ENCODE peak calls at places on chromosomes 7 and 10, in four cellular contexts. M is HepG2, S is K562, F is GM12878. Q is an unnamed sample.

GRCh38 chr10:71064413-71065118 is 147.8 kb upstream of the UNC5B start:
- DNase-seq in M (peak), F (no peak), S (no peak), Q (no peak)

GRCh38 chr10:3848768-3849643 is 64.0 kb upstream of the KLF6 start:
- DNase-seq in M (no peak), S (no peak), F (no peak), Q (no peak)

GRCh38 chr7:23230586-23231195 is 15.9 kb upstream of the GPNMB start:
- DNase-seq in F (no peak), S (no peak), M (no peak), Q (no peak)

GRCh38 chr7:132991615-132992587 is 90.0 kb downstream of the CHCHD3 start:
- DNase-seq in M (no peak), F (no peak), S (no peak), Q (peak)

GRCh38 chr10:126729314-126729871 is 58.9 kb upstream of the C10orf90 start:
- DNase-seq in M (no peak), F (no peak), S (no peak), Q (no peak)

GRCh38 chr7:100369105-100369504 is 4.2 kb upstream of the PILRA start:
- DNase-seq in F (peak), S (no peak), M (no peak), Q (no peak)

GRCh38 chr7:45456747-45457146 is 117.4 kb upstream of the ADCY1 start:
- DNase-seq in M (no peak), F (no peak), S (no peak), Q (no peak)

GRCh38 chr10:124315599-124316270 is 103.0 kb downstream of the OAT start:
- DNase-seq in S (no peak), M (no peak), F (no peak), Q (no peak)

GRCh38 chr10:21495002-21495685 is 30.3 kb downstream of the SKIDA1 start:
- DNase-seq in M (peak), F (no peak), S (no peak), Q (peak)

GRCh38 chr10:7438196-7438986 is 27.6 kb upstream of the SFMBT2 start:
- DNase-seq in M (no peak), S (no peak), F (no peak), Q (peak)

GRCh38 chr7:129298268-129298893 is 73.6 kb downstream of the AHCYL2 start:
- DNase-seq in S (peak), M (peak), F (no peak), Q (peak)

GRCh38 chr7:116802784-116803183 is 59.6 kb upstream of the CAPZA2 start:
- DNase-seq in M (peak), F (no peak), S (peak), Q (peak)

GRCh38 chr7:2953588-2954407 is 89.9 kb downstream of the CARD11 start:
- DNase-seq in M (no peak), S (no peak), F (no peak), Q (no peak)

GRCh38 chr7:17015575-17015974 is 133.8 kb upstream of the AGR3 start:
- DNase-seq in S (no peak), M (peak), F (no peak), Q (no peak)

GRCh38 chr10:5484205-5484604 is 15.2 kb downstream of the CALML5 start:
- DNase-seq in F (no peak), S (no peak), M (no peak), Q (no peak)

GRCh38 chr7:5591547-5591899 is 167.9 kb upstream of the TNRC18 start:
- DNase-seq in S (peak), M (peak), F (no peak), Q (peak)

GRCh38 chr7:25240896-25241295 is 12.6 kb upstream of the NPVF start:
- DNase-seq in S (no peak), M (no peak), F (no peak), Q (no peak)

GRCh38 chr10:62710182-62710581 is 94.3 kb upstream of the ADO start:
- DNase-seq in M (no peak), S (no peak), F (no peak), Q (no peak)

GRCh38 chr10:18713077-18713476 is 53.8 kb downstream of the ARL5B start:
- DNase-seq in M (peak), F (no peak), S (no peak), Q (no peak)

GRCh38 chr7:66683770-66684123 is 55.1 kb downstream of the KCTD7 start:
- DNase-seq in F (no peak), S (no peak), M (no peak), Q (no peak)

GRCh38 chr10:27995311-27995710 is 3.6 kb downstream of the ODAD2 start:
- DNase-seq in M (no peak), F (no peak), S (no peak), Q (no peak)

GRCh38 chr10:102118867-102119266 is 1.3 kb downstream of the LDB1 start:
- DNase-seq in S (no peak), F (no peak), M (no peak), Q (no peak)

GRCh38 chr7:152173372-152174070 is 148.0 kb downstream of the GALNT11 start:
- DNase-seq in F (no peak), M (no peak), S (no peak), Q (no peak)

GRCh38 chr7:94223375-94224084 is 171.2 kb upstream of the COL1A2 start:
- DNase-seq in F (no peak), S (no peak), M (no peak), Q (no peak)

GRCh38 chr10:65204999-65205398 is 1683.8 kb downstream of the REEP3 start:
- DNase-seq in S (no peak), M (no peak), F (no peak), Q (no peak)

GRCh38 chr7:158192184-158192835 is 395.3 kb downstream of the PTPRN2 start:
- DNase-seq in M (no peak), S (no peak), F (no peak), Q (no peak)

GRCh38 chr10:77501152-77501845 is 136.3 kb downstream of the KCNMA1 start:
- DNase-seq in S (no peak), F (no peak), M (no peak), Q (no peak)

GRCh38 chr7:78260826-78261225 is 462.3 kb downstream of the PHTF2 start:
- DNase-seq in F (no peak), M (no peak), S (no peak), Q (no peak)

GRCh38 chr7:150971242-150972048 is 6.7 kb downstream of the KCNH2 start:
- DNase-seq in F (no peak), S (peak), M (no peak), Q (peak)

GRCh38 chr10:87089746-87090145 is 4.9 kb downstream of the GLUD1 start:
- DNase-seq in M (no peak), S (no peak), F (no peak), Q (no peak)
- TF ChIP-seq FOXM1 in M (no peak), S (no peak), F (no peak), Q (no peak)

GRCh38 chr10:116848032-116848911 is 1.0 kb upstream of the ENO4 start:
- DNase-seq in F (peak), S (no peak), M (no peak), Q (no peak)

GRCh38 chr10:116852246-116852645 is 2.9 kb downstream of the ENO4 start:
- DNase-seq in F (no peak), S (no peak), M (no peak), Q (no peak)

GRCh38 chr10:116850058-116850611 is 836 bp downstream of the ENO4 start:
- DNase-seq in M (no peak), F (no peak), S (no peak), Q (no peak)

GRCh38 chr10:116848912-116849270 is 408 bp upstream of the ENO4 start:
- DNase-seq in S (no peak), M (no peak), F (no peak), Q (no peak)

GRCh38 chr10:116849271-116850057 is at the start of gene ENO4:
- DNase-seq in S (no peak), M (peak), F (peak), Q (peak)
- TF ChIP-seq ZBTB33 in S (no peak), M (no peak), F (no peak), Q (peak)

GRCh38 chr10:78805176-78805575 is 263.6 kb upstream of the ZMIZ1 start:
- DNase-seq in M (no peak), F (no peak), S (no peak), Q (peak)
- TF ChIP-seq FOXM1 in M (no peak), F (no peak), S (no peak), Q (peak)

DNA sequence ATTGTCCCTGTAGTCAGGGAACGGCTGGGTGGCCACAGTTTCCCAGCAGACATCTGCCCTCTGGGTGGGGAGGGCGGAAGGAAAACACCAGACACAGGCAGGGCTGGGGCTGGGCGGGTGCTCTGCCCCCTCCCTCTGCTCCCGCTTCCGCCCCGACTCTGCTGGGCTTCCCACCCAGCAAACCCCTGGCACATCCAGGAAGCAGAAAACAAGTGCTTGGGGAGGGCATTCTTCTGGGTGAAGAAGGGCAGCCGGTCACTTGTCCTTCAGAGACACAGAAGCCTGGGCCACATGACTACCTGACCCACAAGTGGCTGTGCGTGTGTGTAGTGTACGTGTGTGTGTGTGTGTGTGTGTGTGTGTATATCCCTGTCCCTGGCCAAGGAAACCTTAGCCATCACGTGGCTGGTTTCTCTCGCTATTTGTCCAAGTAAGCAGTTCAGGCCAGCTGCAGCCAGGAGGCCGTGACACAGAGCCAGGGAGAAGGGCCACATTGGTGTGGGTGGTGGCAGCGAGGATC is 77.9 kb downstream of the ZMIZ1 start:
- DNase-seq in S (no peak), M (no peak), F (no peak), Q (no peak)
- TF ChIP-seq ZBTB33 in S (no peak), M (no peak), F (no peak), Q (no peak)

GRCh38 chr7:47225387-47226170 is 356.3 kb downstream of the TNS3 start:
- DNase-seq in M (no peak), S (no peak), F (no peak), Q (no peak)
- TF ChIP-seq FOXM1 in M (no peak), S (no peak), F (no peak), Q (no peak)

GRCh38 chr10:133324198-133324792 is 12.4 kb downstream of the CALY start:
- DNase-seq in F (no peak), S (peak), M (peak), Q (peak)
- TF ChIP-seq ZBTB33 in F (no peak), S (no peak), M (no peak), Q (no peak)

GRCh38 chr7:121479466-121479865 is 83.4 kb upstream of the FAM3C start:
- DNase-seq in F (no peak), S (no peak), M (no peak), Q (no peak)

GRCh38 chr7:121475806-121476205 is 79.7 kb upstream of the FAM3C start:
- DNase-seq in F (no peak), M (peak), S (no peak), Q (no peak)

GRCh38 chr7:121474301-121474673 is 78.2 kb upstream of the FAM3C start:
- DNase-seq in S (no peak), F (no peak), M (no peak), Q (no peak)

GRCh38 chr7:121473645-121474300 is 77.7 kb upstream of the FAM3C start:
- DNase-seq in F (no peak), M (no peak), S (no peak), Q (no peak)
- TF ChIP-seq FOXM1 in F (no peak), M (no peak), S (no peak), Q (no peak)

GRCh38 chr7:240887-241421 is 48.6 kb downstream of the FAM20C start:
- DNase-seq in M (no peak), F (no peak), S (no peak), Q (no peak)
- TF ChIP-seq ZBTB33 in M (no peak), F (no peak), S (no peak), Q (no peak)

DNA sequence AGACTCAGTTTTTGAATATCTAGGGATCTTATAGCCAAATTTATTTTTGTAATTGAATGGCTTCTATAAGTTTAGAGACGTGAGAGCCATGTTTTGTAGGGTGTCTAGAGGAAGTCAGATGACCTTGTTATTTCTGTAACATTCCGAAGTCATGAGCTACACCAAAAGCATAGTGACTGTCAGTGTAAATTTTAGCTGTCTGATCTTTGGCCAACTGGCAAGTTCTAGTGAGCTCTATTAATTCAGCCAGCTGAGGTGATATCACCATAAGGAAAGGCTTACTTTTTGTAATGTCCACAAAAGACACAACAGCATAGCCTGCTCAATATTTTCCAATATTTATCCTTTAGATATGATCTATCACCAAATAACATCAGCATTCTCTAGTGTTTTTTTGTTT is 9.9 kb upstream of the NT5C3A start:
- DNase-seq in M (peak), F (no peak), S (no peak), Q (no peak)
- TF ChIP-seq FOXM1 in M (no peak), F (no peak), S (no peak), Q (no peak)

GRCh38 chr10:100100651-100101525 is 19.2 kb upstream of the CPN1 start:
- DNase-seq in M (peak), S (no peak), F (no peak), Q (no peak)
- TF ChIP-seq ZBTB33 in M (no peak), S (no peak), F (no peak), Q (no peak)